ENCODE peak calls at places on chromosomes 5 and 9, in seven cellular contexts. One of them, this sample, is unnamed.

GRCh38 chr5:169581580-169582227 is 1.9 kb upstream of the SPDL1 start:
- DNase-seq in heart left ventricle: peak; percentile 37
- DNase-seq in endothelial cell of umbilical vein: peak; percentile 72
- DNase-seq in choroid plexus epithelial cell: peak; percentile 76
- DNase-seq in mucosa of descending colon: peak; percentile 88
- DNase-seq in AG10803: peak; percentile 77
- DNase-seq in left ventricle myocardium inferior: no peak
- DNase-seq in this sample: peak; percentile 70

GRCh38 chr9:70352802-70353201 is 61.7 kb downstream of the KLF9 start:
- DNase-seq in choroid plexus epithelial cell: peak; percentile 28
- DNase-seq in left ventricle myocardium inferior: no peak
- DNase-seq in endothelial cell of umbilical vein: peak; percentile 6
- DNase-seq in heart left ventricle: no peak
- DNase-seq in AG10803: peak; percentile 17
- DNase-seq in mucosa of descending colon: no peak
- DNase-seq in this sample: no peak

GRCh38 chr5:68320094-68320986 is 104.8 kb downstream of the PIK3R1 start:
- DNase-seq in mucosa of descending colon: peak; percentile 67
- DNase-seq in choroid plexus epithelial cell: no peak
- DNase-seq in heart left ventricle: no peak
- DNase-seq in left ventricle myocardium inferior: no peak
- DNase-seq in AG10803: no peak
- DNase-seq in endothelial cell of umbilical vein: no peak
- DNase-seq in this sample: no peak

GRCh38 chr9:118640836-118641557 is 728.2 kb downstream of the BRINP1 start:
- DNase-seq in left ventricle myocardium inferior: no peak
- DNase-seq in endothelial cell of umbilical vein: no peak
- DNase-seq in AG10803: peak; percentile 41
- DNase-seq in mucosa of descending colon: no peak
- DNase-seq in choroid plexus epithelial cell: peak; percentile 25
- DNase-seq in heart left ventricle: no peak
- DNase-seq in this sample: no peak

GRCh38 chr5:179803651-179804598 is 2.7 kb downstream of the MGAT4B start:
- DNase-seq in heart left ventricle: peak; percentile 31
- DNase-seq in choroid plexus epithelial cell: no peak
- DNase-seq in endothelial cell of umbilical vein: peak; percentile 37
- DNase-seq in mucosa of descending colon: peak; percentile 15
- DNase-seq in left ventricle myocardium inferior: no peak
- DNase-seq in AG10803: no peak
- DNase-seq in this sample: no peak

GRCh38 chr5:177334155-177334551 is 17.3 kb downstream of the LMAN2 start:
- DNase-seq in mucosa of descending colon: no peak
- DNase-seq in choroid plexus epithelial cell: no peak
- DNase-seq in AG10803: no peak
- DNase-seq in heart left ventricle: peak; percentile 47
- DNase-seq in endothelial cell of umbilical vein: no peak
- DNase-seq in left ventricle myocardium inferior: no peak
- DNase-seq in this sample: no peak

GRCh38 chr5:3394877-3395599 is 200.6 kb upstream of the IRX1 start:
- DNase-seq in heart left ventricle: no peak
- DNase-seq in choroid plexus epithelial cell: no peak
- DNase-seq in left ventricle myocardium inferior: no peak
- DNase-seq in mucosa of descending colon: no peak
- DNase-seq in endothelial cell of umbilical vein: no peak
- DNase-seq in AG10803: no peak
- DNase-seq in this sample: no peak

GRCh38 chr5:2432070-2432920 is 319.2 kb downstream of the IRX2 start:
- DNase-seq in endothelial cell of umbilical vein: no peak
- DNase-seq in mucosa of descending colon: no peak
- DNase-seq in heart left ventricle: no peak
- DNase-seq in AG10803: no peak
- DNase-seq in left ventricle myocardium inferior: no peak
- DNase-seq in choroid plexus epithelial cell: no peak
- DNase-seq in this sample: no peak

GRCh38 chr9:70924905-70925547 is 196.4 kb downstream of the TRPM3 start:
- DNase-seq in choroid plexus epithelial cell: peak; percentile 92
- DNase-seq in left ventricle myocardium inferior: no peak
- DNase-seq in endothelial cell of umbilical vein: peak; percentile 90
- DNase-seq in AG10803: peak; percentile 94
- DNase-seq in mucosa of descending colon: peak; percentile 52
- DNase-seq in heart left ventricle: no peak
- DNase-seq in this sample: peak; percentile 57

GRCh38 chr5:174818430-174818829 is 94.0 kb downstream of the MSX2 start:
- DNase-seq in endothelial cell of umbilical vein: no peak
- DNase-seq in choroid plexus epithelial cell: no peak
- DNase-seq in AG10803: no peak
- DNase-seq in heart left ventricle: no peak
- DNase-seq in mucosa of descending colon: no peak
- DNase-seq in left ventricle myocardium inferior: no peak
- DNase-seq in this sample: no peak

GRCh38 chr5:178318382-178318781 is 85.8 kb upstream of the PHYKPL start:
- DNase-seq in mucosa of descending colon: no peak
- DNase-seq in AG10803: no peak
- DNase-seq in heart left ventricle: no peak
- DNase-seq in choroid plexus epithelial cell: no peak
- DNase-seq in endothelial cell of umbilical vein: no peak
- DNase-seq in left ventricle myocardium inferior: no peak
- DNase-seq in this sample: no peak

GRCh38 chr5:175556794-175557193 is 78.4 kb downstream of the SFXN1 start:
- DNase-seq in left ventricle myocardium inferior: no peak
- DNase-seq in endothelial cell of umbilical vein: no peak
- DNase-seq in choroid plexus epithelial cell: no peak
- DNase-seq in heart left ventricle: no peak
- DNase-seq in mucosa of descending colon: no peak
- DNase-seq in AG10803: no peak
- DNase-seq in this sample: no peak

DNA sequence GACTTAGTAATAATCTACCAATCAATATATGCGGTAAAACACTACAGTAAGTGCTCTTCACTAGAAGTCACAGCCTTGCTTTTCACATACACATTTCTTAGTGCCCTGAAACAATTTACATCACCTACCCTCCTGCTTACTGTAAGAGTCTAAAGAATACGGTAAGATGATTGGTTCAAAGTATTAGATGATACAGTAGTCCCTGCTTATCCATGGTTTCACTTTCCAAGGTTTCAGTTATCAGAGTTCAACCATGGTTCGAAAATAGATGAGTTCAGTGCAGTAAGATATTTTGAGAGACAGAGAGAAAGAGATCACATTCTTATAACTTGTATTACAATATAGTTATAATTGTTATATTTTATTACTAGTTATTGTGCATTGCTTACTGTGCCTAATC is 83.0 kb downstream of the CPLANE1 start:
- DNase-seq in endothelial cell of umbilical vein: no peak
- DNase-seq in choroid plexus epithelial cell: no peak
- DNase-seq in left ventricle myocardium inferior: no peak
- DNase-seq in AG10803: no peak
- DNase-seq in mucosa of descending colon: no peak
- DNase-seq in heart left ventricle: no peak
- DNase-seq in this sample: no peak
- TF ChIP-seq CTCF in endothelial cell of umbilical vein: no peak
- TF ChIP-seq CTCF in choroid plexus epithelial cell: no peak
- TF ChIP-seq CTCF in left ventricle myocardium inferior: no peak
- TF ChIP-seq CTCF in AG10803: no peak
- TF ChIP-seq CTCF in mucosa of descending colon: no peak
- TF ChIP-seq CTCF in heart left ventricle: no peak
- TF ChIP-seq CTCF in this sample: no peak

DNA sequence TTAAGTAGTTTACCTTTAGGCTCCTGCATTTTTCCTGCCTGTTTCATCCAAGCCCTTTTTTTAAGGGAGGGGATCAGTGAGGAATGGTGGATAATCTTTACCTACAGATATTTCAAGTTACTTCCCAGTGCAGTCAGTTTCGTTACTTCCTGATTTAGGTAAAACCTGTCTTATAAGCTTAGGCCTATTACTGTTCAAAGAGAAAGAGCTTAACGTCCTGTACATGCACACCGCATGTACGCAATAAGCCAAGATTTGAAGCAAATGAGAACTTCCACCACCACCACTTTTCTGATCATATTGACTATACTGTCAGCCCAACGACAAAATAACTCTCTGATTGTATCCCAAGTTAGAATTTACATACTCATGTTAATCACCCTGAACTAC is 5.2 kb downstream of the NFIB start:
- DNase-seq in mucosa of descending colon: no peak
- DNase-seq in heart left ventricle: no peak
- DNase-seq in AG10803: no peak
- DNase-seq in choroid plexus epithelial cell: no peak
- DNase-seq in endothelial cell of umbilical vein: peak; percentile 26
- DNase-seq in left ventricle myocardium inferior: no peak
- DNase-seq in this sample: no peak
- H3K4me3 ChIP-seq in mucosa of descending colon: no peak overlapping the region
- H3K4me3 ChIP-seq in heart left ventricle: peak overlapping the region; percentile 4
- H3K4me3 ChIP-seq in AG10803: no peak overlapping the region
- H3K4me3 ChIP-seq in choroid plexus epithelial cell: no peak overlapping the region
- H3K4me3 ChIP-seq in endothelial cell of umbilical vein: no peak overlapping the region
- H3K4me3 ChIP-seq in left ventricle myocardium inferior: peak overlapping the region; percentile 80
- H3K4me3 ChIP-seq in this sample: no peak overlapping the region

GRCh38 chr9:37650299-37650872 is 368 bp upstream of the FRMPD1 start:
- DNase-seq in mucosa of descending colon: no peak
- DNase-seq in choroid plexus epithelial cell: no peak
- DNase-seq in AG10803: no peak
- DNase-seq in heart left ventricle: peak; percentile 23
- DNase-seq in endothelial cell of umbilical vein: no peak
- DNase-seq in left ventricle myocardium inferior: no peak
- DNase-seq in this sample: no peak
- TF ChIP-seq CTCF in mucosa of descending colon: no peak
- TF ChIP-seq CTCF in choroid plexus epithelial cell: no peak
- TF ChIP-seq CTCF in AG10803: no peak
- TF ChIP-seq CTCF in heart left ventricle: no peak
- TF ChIP-seq CTCF in endothelial cell of umbilical vein: no peak
- TF ChIP-seq CTCF in left ventricle myocardium inferior: no peak
- TF ChIP-seq CTCF in this sample: no peak

DNA sequence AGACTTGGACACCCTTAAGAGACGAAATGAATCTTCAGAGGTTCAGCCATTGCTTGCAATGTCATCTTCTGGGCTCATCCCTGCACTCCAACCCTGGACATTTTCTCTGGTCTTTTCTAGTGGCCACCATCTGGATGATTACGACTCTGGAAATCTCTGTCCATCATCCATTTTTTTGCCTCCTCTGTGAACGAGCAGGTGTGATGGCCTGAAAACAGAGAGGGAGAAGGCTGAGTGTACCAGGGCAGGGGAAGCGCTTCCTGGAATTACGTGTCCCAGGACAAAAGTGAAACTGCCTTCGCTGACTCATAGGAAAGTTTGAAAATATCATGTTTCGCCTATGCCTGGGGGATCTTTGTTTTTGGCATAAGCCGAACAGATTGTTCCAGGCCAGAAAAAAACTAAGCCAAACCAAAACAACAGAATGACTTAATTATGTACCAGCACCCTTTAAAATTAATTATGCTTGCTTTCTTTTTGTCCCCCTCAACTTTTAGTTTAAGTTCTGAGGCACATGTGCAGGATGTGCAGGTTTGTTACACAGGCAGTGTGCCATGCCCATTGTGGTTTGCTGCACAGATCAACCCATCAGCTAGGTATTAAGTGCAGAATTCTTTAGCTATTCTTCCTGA is 31.9 kb downstream of the ANKRD33B start:
- DNase-seq in endothelial cell of umbilical vein: peak; percentile 93
- DNase-seq in AG10803: peak; percentile 83
- DNase-seq in left ventricle myocardium inferior: no peak
- DNase-seq in choroid plexus epithelial cell: peak; percentile 91
- DNase-seq in mucosa of descending colon: peak; percentile 35
- DNase-seq in heart left ventricle: peak; percentile 61
- DNase-seq in this sample: peak; percentile 77
- H3K4me3 ChIP-seq in endothelial cell of umbilical vein: peak overlapping the region; percentile 63
- H3K4me3 ChIP-seq in AG10803: peak overlapping the region; percentile 18
- H3K4me3 ChIP-seq in left ventricle myocardium inferior: peak overlapping the region; percentile 51
- H3K4me3 ChIP-seq in choroid plexus epithelial cell: peak overlapping the region; percentile 3
- H3K4me3 ChIP-seq in mucosa of descending colon: no peak overlapping the region
- H3K4me3 ChIP-seq in heart left ventricle: no peak overlapping the region
- H3K4me3 ChIP-seq in this sample: peak overlapping the region; percentile 35

This sample was measured in GM12865.